ENCODE peak calls at places on chromosomes 2 and 18, in four cellular contexts. K is fibroblast of the aortic adventitia, X is adrenal gland, H is cardiac fibroblast. C is an unnamed sample.

GRCh38 chr18:23568265-23568664 is 18.0 kb downstream of the NPC1 start:
- DNase-seq in X (no peak), K (no peak), H (no peak), C (no peak)

GRCh38 chr2:74457549-74458131 is 598 bp upstream of the WBP1 start:
- DNase-seq in X (peak; percentile 83), K (no peak), H (no peak), C (no peak)

GRCh38 chr2:105383456-105383855 is 15.4 kb downstream of the FHL2 start:
- DNase-seq in K (no peak), X (no peak), H (no peak), C (no peak)

GRCh38 chr18:34023471-34023870 is 201.2 kb downstream of the NOL4 start:
- DNase-seq in X (no peak), H (no peak), K (no peak), C (no peak)

GRCh38 chr18:68699043-68699442 is 15.9 kb downstream of the TMX3 start:
- DNase-seq in X (no peak), K (peak; percentile 71), H (peak; percentile 67), C (no peak)

GRCh38 chr2:26018184-26018716 is 15.6 kb upstream of the RAB10 start:
- DNase-seq in H (peak; percentile 88), X (peak; percentile 91), K (peak; percentile 91), C (peak; percentile 73)

GRCh38 chr18:79918089-79919011 is 33.1 kb downstream of the SLC66A2 start:
- DNase-seq in K (no peak), H (no peak), X (peak; percentile 19), C (no peak)

GRCh38 chr2:156589381-156590079 is 153.4 kb downstream of the GPD2 start:
- DNase-seq in H (peak; percentile 76), X (peak; percentile 22), K (peak; percentile 76), C (no peak)

GRCh38 chr18:2400701-2401191 is 170.6 kb downstream of the METTL4 start:
- DNase-seq in H (no peak), X (no peak), K (peak; percentile 27), C (no peak)

GRCh38 chr18:57915848-57916596 is 112.9 kb upstream of the ATP8B1 start:
- DNase-seq in H (peak; percentile 35), X (no peak), K (no peak), C (peak; percentile 39)

GRCh38 chr2:132272713-132273112 is 111.0 kb upstream of the ANKRD30BL start:
- DNase-seq in X (no peak), K (no peak), H (no peak), C (no peak)

GRCh38 chr18:57301573-57302230 is 50.7 kb upstream of the ST8SIA3 start:
- DNase-seq in K (no peak), H (no peak), X (no peak), C (no peak)

GRCh38 chr2:58157754-58158153 is 83.4 kb downstream of the FANCL start:
- DNase-seq in X (no peak), H (no peak), K (no peak), C (no peak)

GRCh38 chr2:36824281-36824680 is 127.8 kb downstream of the VIT start:
- DNase-seq in X (no peak), K (no peak), H (no peak), C (no peak)

GRCh38 chr18:8972116-8972515 is 130.4 kb upstream of the NDUFV2 start:
- DNase-seq in K (no peak), X (no peak), H (no peak), C (no peak)

GRCh38 chr2:172972005-172972619 is 103.5 kb upstream of the MAP3K20 start:
- DNase-seq in X (no peak), H (peak; percentile 55), K (peak; percentile 37), C (peak; percentile 23)

GRCh38 chr2:24708537-24709152 is 84.5 kb downstream of the PTRHD1 start:
- DNase-seq in X (no peak), K (peak; percentile 29), H (peak; percentile 29), C (peak; percentile 54)

GRCh38 chr2:97751752-97752151 is 38.4 kb downstream of the ZAP70 start:
- DNase-seq in H (peak; percentile 35), K (peak; percentile 16), X (no peak), C (peak; percentile 34)

GRCh38 chr2:223846524-223846923 is 9.1 kb upstream of the AP1S3 start:
- DNase-seq in K (peak; percentile 89), X (no peak), H (peak; percentile 58), C (peak; percentile 94)

GRCh38 chr2:85796046-85796548 is 42.3 kb downstream of the ATOH8 start:
- DNase-seq in X (no peak), H (no peak), K (no peak), C (no peak)

DNA sequence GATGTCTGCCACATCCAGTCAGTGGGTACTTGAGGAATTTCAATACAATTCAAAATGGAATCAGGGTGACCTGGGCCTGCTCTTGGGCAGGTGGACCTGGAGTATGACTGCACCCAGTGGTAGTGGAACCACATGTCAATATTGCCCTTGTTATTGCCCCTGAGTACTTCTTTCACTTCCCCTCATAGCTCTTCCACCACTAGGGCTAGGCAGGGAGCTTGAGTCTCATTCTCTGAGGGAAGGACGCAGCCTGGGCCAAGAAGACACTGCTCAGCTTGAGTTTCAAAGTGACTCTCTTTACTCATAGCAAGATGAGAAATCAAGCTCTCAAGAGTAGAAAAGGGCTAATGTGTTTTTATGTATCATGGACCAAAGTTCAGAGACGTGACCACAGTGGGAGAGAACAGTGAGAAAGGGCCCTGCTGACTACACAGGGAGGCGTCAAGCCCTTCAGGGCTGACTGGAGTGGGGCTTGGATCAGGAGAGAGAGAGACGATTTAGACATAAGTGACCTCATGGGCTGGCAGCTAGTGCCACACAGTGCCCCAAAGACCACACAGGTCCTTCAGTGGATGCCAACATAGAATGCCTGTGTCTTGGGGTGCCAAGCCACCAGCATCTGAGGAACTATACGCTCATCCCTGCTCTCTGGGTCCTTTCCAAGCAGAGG is 12.8 kb downstream of the PTMA start:
- DNase-seq in X (no peak), H (no peak), K (no peak), C (no peak)
- TF ChIP-seq CTCF in X (no peak), H (no peak), K (no peak), C (no peak)

DNA sequence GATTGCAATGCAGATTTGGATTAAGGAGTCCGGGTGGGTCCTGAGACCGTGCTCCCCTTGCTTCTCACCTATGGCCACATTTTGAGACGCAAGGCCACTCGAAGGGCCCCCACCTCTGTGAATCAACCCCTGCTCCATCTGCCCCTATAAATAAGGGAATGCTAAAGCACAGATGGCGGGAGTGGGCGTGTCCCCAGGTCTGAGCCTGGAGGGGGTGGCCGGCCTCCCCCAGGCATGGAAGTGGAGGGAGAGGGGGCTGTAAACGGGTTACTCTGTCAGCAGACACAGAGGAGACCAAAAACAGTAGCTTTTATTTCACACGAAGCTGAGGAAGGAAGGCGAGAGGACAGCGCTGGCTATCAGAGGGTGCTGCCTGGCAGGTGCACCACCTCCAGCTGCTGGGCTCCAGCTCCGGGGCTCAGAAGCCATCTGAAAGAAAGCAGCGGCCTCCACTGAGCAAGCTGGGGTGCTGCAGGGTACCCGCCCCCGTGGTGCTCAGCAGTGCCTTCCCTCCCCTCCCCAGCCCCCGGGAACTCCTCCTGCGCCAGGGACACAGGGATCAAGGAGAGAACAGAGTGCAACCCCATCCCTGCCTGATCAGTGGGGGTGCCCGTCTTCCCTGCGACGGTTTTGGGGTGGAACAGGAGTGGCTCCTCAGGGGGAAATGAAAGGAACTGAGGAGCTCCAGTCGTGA is 56.7 kb upstream of the RAB6C start:
- DNase-seq in X (no peak), H (no peak), K (no peak), C (no peak)
- H3K4me3 ChIP-seq in X (no peak overlapping the region), H (no peak overlapping the region), K (no peak overlapping the region), C (no peak overlapping the region)

GRCh38 chr2:112685167-112685884 is 35.5 kb upstream of the NT5DC4 start:
- DNase-seq in X (no peak), K (no peak), H (no peak), C (no peak)
- TF ChIP-seq CTCF in X (no peak), K (peak; percentile 41), H (peak; percentile 15), C (peak; percentile 3)

GRCh38 chr2:159659474-159659873 is 43.1 kb upstream of the BAZ2B start:
- DNase-seq in H (no peak), K (no peak), X (no peak), C (no peak)

GRCh38 chr2:159653962-159654361 is 37.6 kb upstream of the BAZ2B start:
- DNase-seq in X (no peak), K (no peak), H (no peak), C (no peak)

GRCh38 chr2:159661286-159661685 is 44.9 kb upstream of the BAZ2B start:
- DNase-seq in H (no peak), K (peak; percentile 43), X (no peak), C (no peak)

GRCh38 chr2:159658887-159659437 is 42.6 kb upstream of the BAZ2B start:
- DNase-seq in K (peak; percentile 89), H (peak; percentile 84), X (peak; percentile 70), C (no peak)
- H3K4me3 ChIP-seq in K (no peak overlapping the region), H (no peak overlapping the region), X (peak overlapping the region; percentile 31), C (no peak overlapping the region)

DNA sequence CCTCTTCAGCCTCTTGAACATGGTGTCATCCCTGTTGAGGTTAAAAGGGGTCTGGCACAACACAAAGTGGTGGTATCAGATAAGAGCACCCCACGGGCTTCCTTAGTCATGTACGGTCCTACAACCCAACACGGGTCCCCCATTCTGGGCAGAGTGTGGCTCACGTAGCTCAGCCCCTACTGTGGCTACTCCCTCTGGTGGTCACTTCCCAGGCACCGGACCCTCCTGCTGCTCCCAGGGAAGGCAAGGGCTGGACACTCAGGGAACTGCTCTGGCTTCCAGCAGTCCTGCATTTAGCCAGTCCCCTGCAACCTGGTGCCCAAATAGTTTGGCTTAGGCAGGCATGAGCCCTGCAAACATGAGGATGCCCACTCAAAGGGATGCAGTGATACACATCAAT is 58.6 kb downstream of the GALNT14 start:
- DNase-seq in K (no peak), H (no peak), X (no peak), C (no peak)
- TF ChIP-seq CTCF in K (no peak), H (no peak), X (no peak), C (peak; percentile 43)

GRCh38 chr18:12315481-12315880 is 7.4 kb downstream of the TUBB6 start:
- DNase-seq in H (peak; percentile 52), X (no peak), K (peak; percentile 91), C (no peak)
- H3K4me3 ChIP-seq in H (no peak overlapping the region), X (no peak overlapping the region), K (no peak overlapping the region), C (no peak overlapping the region)

C was measured in retinal pigment epithelial cell.